ENCODE peak calls at places on chromosomes 16 and 17, in four cellular contexts. R is GM19239, P is dermis microvascular lymphatic vessel endothelial cell, L is NB4. O is an unnamed sample.

GRCh38 chr17:10357768-10358167 is 15.0 kb downstream of the MYH13 start:
- DNase-seq in R (peak; percentile 23), P (no peak), L (peak; percentile 29), O (no peak)

GRCh38 chr17:27543464-27543856 is 87.2 kb downstream of the KSR1 start:
- DNase-seq in R (no peak), P (no peak), L (no peak), O (no peak)

GRCh38 chr16:86665319-86665675 is 86.9 kb downstream of the FOXL1 start:
- DNase-seq in R (no peak), P (no peak), L (no peak), O (peak; percentile 41)

GRCh38 chr16:68298907-68299515 is 11.7 kb downstream of the SLC7A6OS start:
- DNase-seq in R (no peak), P (no peak), L (no peak), O (no peak)

GRCh38 chr16:85665373-85665740 is 23.4 kb downstream of the GINS2 start:
- DNase-seq in R (no peak), P (no peak), L (no peak), O (no peak)

GRCh38 chr16:30065943-30066881 is 652 bp downstream of the ALDOA start:
- DNase-seq in R (no peak), P (peak; percentile 64), L (peak; percentile 77), O (no peak)

GRCh38 chr17:36590082-36590481 is 1.6 kb upstream of the DHRS11 start:
- DNase-seq in R (no peak), P (no peak), L (peak; percentile 92), O (no peak)

GRCh38 chr16:51982715-51983680 is 563.9 kb downstream of the TOX3 start:
- DNase-seq in R (peak; percentile 16), P (peak; percentile 72), L (peak; percentile 74), O (peak; percentile 47)

GRCh38 chr17:41326173-41327145 is 10.9 kb upstream of the KRTAP17-1 start:
- DNase-seq in R (no peak), P (no peak), L (peak; percentile 10), O (no peak)

GRCh38 chr17:65583921-65584603 is 22.6 kb upstream of the AXIN2 start:
- DNase-seq in R (no peak), P (no peak), L (no peak), O (no peak)

GRCh38 chr16:87002717-87003413 is 314.3 kb downstream of the C16orf95 start:
- DNase-seq in R (no peak), P (no peak), L (peak; percentile 67), O (no peak)

GRCh38 chr17:1035546-1036170 is 38.7 kb downstream of the TIMM22 start:
- DNase-seq in R (no peak), P (no peak), L (no peak), O (no peak)

GRCh38 chr16:67394271-67395104 is 1.2 kb upstream of the TPPP3 start:
- DNase-seq in R (no peak), P (no peak), L (peak; percentile 83), O (no peak)

GRCh38 chr16:19294156-19294649 is 8.7 kb downstream of the CLEC19A start:
- DNase-seq in R (peak; percentile 42), P (no peak), L (peak; percentile 42), O (no peak)

GRCh38 chr17:56313201-56313600 is 159.9 kb downstream of the ANKFN1 start:
- DNase-seq in R (no peak), P (no peak), L (peak; percentile 61), O (no peak)

GRCh38 chr16:50265716-50266336 is 525 bp upstream of the ADCY7 start:
- DNase-seq in R (no peak), P (no peak), L (no peak), O (no peak)

GRCh38 chr16:84042879-84043485 is 387 bp upstream of the SLC38A8 start:
- DNase-seq in R (no peak), P (no peak), L (no peak), O (no peak)

GRCh38 chr16:53142823-53143568 is 88.2 kb downstream of the CHD9 start:
- DNase-seq in R (no peak), P (peak; percentile 4), L (no peak), O (no peak)

GRCh38 chr16:67283039-67283825 is 3.9 kb downstream of the PLEKHG4 start:
- DNase-seq in R (no peak), P (no peak), L (peak; percentile 41), O (no peak)

GRCh38 chr17:8019665-8020064 is 17.2 kb downstream of the GUCY2D start:
- DNase-seq in R (no peak), P (peak; percentile 18), L (no peak), O (no peak)

GRCh38 chr17:82449136-82449882 is 1.2 kb downstream of the CYBC1 start:
- DNase-seq in R (no peak), P (no peak), L (peak; percentile 52), O (no peak)

GRCh38 chr17:65666869-65667268 is 105.4 kb upstream of the AXIN2 start:
- DNase-seq in R (no peak), P (no peak), L (no peak), O (no peak)

GRCh38 chr16:10938321-10938720 is 3.9 kb downstream of the DEXI start:
- DNase-seq in R (no peak), P (peak; percentile 39), L (no peak), O (no peak)

GRCh38 chr17:38667099-38667786 is 7.5 kb downstream of the EPOP start:
- DNase-seq in R (peak; percentile 71), P (peak; percentile 76), L (peak; percentile 81), O (peak; percentile 42)

GRCh38 chr16:12062343-12063003 is 85.9 kb downstream of the SNX29 start:
- DNase-seq in R (no peak), P (peak; percentile 42), L (peak; percentile 41), O (peak; percentile 43)

GRCh38 chr16:4859190-4859899 is 12.1 kb downstream of the UBN1 start:
- DNase-seq in R (no peak), P (peak; percentile 69), L (no peak), O (no peak)

GRCh38 chr17:8855477-8856204 is 11.8 kb downstream of the PIK3R6 start:
- DNase-seq in R (no peak), P (no peak), L (no peak), O (no peak)

GRCh38 chr16:23254338-23254737 is 47.8 kb upstream of the SCNN1B start:
- DNase-seq in R (no peak), P (no peak), L (no peak), O (no peak)

GRCh38 chr16:68779891-68780290 is 42.8 kb downstream of the CDH1 start:
- DNase-seq in R (no peak), P (no peak), L (no peak), O (no peak)

GRCh38 chr17:17823433-17824118 is 13.2 kb downstream of the SREBF1 start:
- DNase-seq in R (peak; percentile 98), P (peak; percentile 81), L (peak; percentile 92), O (no peak)

GRCh38 chr16:11004351-11004750 is 60.0 kb downstream of the CLEC16A start:
- DNase-seq in R (no peak), P (no peak), L (no peak), O (no peak)

GRCh38 chr16:85612191-85612800 is 826 bp upstream of the GSE1 start:
- DNase-seq in R (no peak), P (peak; percentile 8), L (peak; percentile 72), O (peak; percentile 61)

GRCh38 chr17:40529991-40530390 is 28.6 kb upstream of the TNS4 start:
- DNase-seq in R (no peak), P (no peak), L (no peak), O (no peak)

O was measured in AG04450.